ENCODE peak calls at places on chromosome 10, in eight cellular contexts. O is NCI-H2171 treated with DMSO at 0.1 percent for 48 hours; S is anterior cingulate cortex; F is cardiac fibroblast; K is activated naive CD4-positive, alpha-beta T cell treated with anti-CD3 and anti-CD28 coated beads, Interleukin-2, amount 10 ng/mL, durations not matched to agents 7 days and 5 days; N is GM19239; X is activated CD4-positive, alpha-beta T cell treated with anti-CD3 and anti-CD28 coated beads for 1 hour; V is HCT116. I is an unnamed sample.

GRCh38 chr10:115969591-115969990 is 303.4 kb downstream of the GFRA1 start:
- DNase-seq in V (no peak), F (no peak), X (no peak), O (peak), N (no peak), K (no peak), S (no peak), I (no peak)

GRCh38 chr10:33509231-33509871 is 174.9 kb upstream of the NRP1 start:
- DNase-seq in N (no peak), S (no peak), F (peak), K (no peak), V (peak), X (no peak), O (peak), I (no peak)

GRCh38 chr10:32190890-32191491 is 134.8 kb upstream of the KIF5B start:
- DNase-seq in N (no peak), X (no peak), K (no peak), O (peak), V (peak), F (peak), S (no peak), I (peak)

GRCh38 chr10:26706206-26706605 is 8.7 kb downstream of the PDSS1 start:
- DNase-seq in X (no peak), V (no peak), N (no peak), K (no peak), O (no peak), F (no peak), S (no peak), I (no peak)

GRCh38 chr10:49153971-49154370 is 20.1 kb upstream of the FAM170B start:
- DNase-seq in F (peak), O (no peak), S (no peak), X (no peak), V (no peak), K (no peak), N (no peak), I (no peak)

GRCh38 chr10:1515780-1516491 is 221.4 kb downstream of the ADARB2 start:
- DNase-seq in O (no peak), N (no peak), S (no peak), F (no peak), V (no peak), K (no peak), X (no peak), I (no peak)

GRCh38 chr10:118810796-118811195 is 56.0 kb upstream of the CACUL1 start:
- DNase-seq in O (no peak), N (no peak), F (no peak), X (no peak), S (no peak), V (no peak), K (no peak), I (no peak)

GRCh38 chr10:34809796-34810195 is 5.3 kb downstream of the PARD3 start:
- DNase-seq in O (no peak), S (no peak), F (no peak), N (no peak), K (no peak), X (no peak), V (no peak), I (no peak)

GRCh38 chr10:16986406-16987128 is 143.0 kb downstream of the CUBN start:
- DNase-seq in K (no peak), V (no peak), S (no peak), O (no peak), N (no peak), X (no peak), F (peak), I (no peak)

GRCh38 chr10:79348640-79348988 is 1.3 kb downstream of the PPIF start:
- DNase-seq in V (no peak), K (no peak), O (no peak), F (peak), N (no peak), S (no peak), X (no peak), I (no peak)

GRCh38 chr10:21041763-21042458 is 144.8 kb upstream of the NEBL start:
- DNase-seq in N (no peak), V (no peak), O (no peak), S (no peak), K (no peak), X (no peak), F (no peak), I (no peak)

GRCh38 chr10:101655581-101655980 is 39.4 kb downstream of the FBXW4 start:
- DNase-seq in X (no peak), K (no peak), V (no peak), S (no peak), N (no peak), O (no peak), F (peak), I (no peak)

GRCh38 chr10:101780818-101781654 is 2.2 kb downstream of the NPM3 start:
- DNase-seq in F (peak), V (peak), S (no peak), O (peak), X (peak), K (peak), N (peak), I (peak)

GRCh38 chr10:33032354-33033254 is 74.6 kb upstream of the ITGB1 start:
- DNase-seq in K (no peak), N (no peak), V (peak), F (peak), O (no peak), X (no peak), S (no peak), I (no peak)

GRCh38 chr10:76640765-76641164 is 996.8 kb downstream of the KCNMA1 start:
- DNase-seq in S (no peak), O (peak), X (no peak), F (no peak), V (no peak), K (no peak), N (no peak), I (no peak)

GRCh38 chr10:93074137-93074596 is 474 bp downstream of the CYP26A1 start:
- DNase-seq in V (no peak), X (no peak), O (peak), N (no peak), S (no peak), F (no peak), K (no peak), I (no peak)

GRCh38 chr10:35409094-35409582 is 72.8 kb downstream of the CCNY start:
- DNase-seq in O (peak), X (no peak), V (no peak), S (no peak), N (peak), F (peak), K (no peak), I (no peak)

GRCh38 chr10:29353887-29354561 is 65.2 kb downstream of the LYZL1 start:
- DNase-seq in N (no peak), K (no peak), S (no peak), O (no peak), X (no peak), F (no peak), V (no peak), I (no peak)

GRCh38 chr10:130022501-130023299 is 58.6 kb upstream of the EBF3 start:
- DNase-seq in X (no peak), S (no peak), F (peak), K (no peak), V (no peak), N (no peak), O (peak), I (no peak)

GRCh38 chr10:3107426-3107961 is 40.1 kb downstream of the PFKP start:
- DNase-seq in V (no peak), O (no peak), S (peak), F (peak), K (no peak), N (no peak), X (no peak), I (no peak)

GRCh38 chr10:77859865-77860282 is 66.7 kb downstream of the DLG5 start:
- DNase-seq in K (no peak), N (no peak), O (no peak), F (no peak), V (no peak), S (no peak), X (no peak), I (no peak)

GRCh38 chr10:17454181-17454800 is at the start of gene ST8SIA6:
- DNase-seq in X (peak), K (peak), F (peak), S (no peak), N (peak), O (no peak), V (no peak), I (no peak)

GRCh38 chr10:123581656-123582055 is 84.5 kb upstream of the GPR26 start:
- DNase-seq in F (no peak), K (no peak), S (no peak), O (no peak), X (no peak), N (no peak), V (no peak), I (no peak)

GRCh38 chr10:133058267-133059092 is 29.2 kb upstream of the ADGRA1 start:
- DNase-seq in S (no peak), F (no peak), O (no peak), N (no peak), X (no peak), K (no peak), V (no peak), I (no peak)

GRCh38 chr10:30671011-30671616 is 41.6 kb upstream of the LYZL2 start:
- DNase-seq in F (peak), S (no peak), O (peak), N (peak), V (peak), X (no peak), K (no peak), I (peak)

GRCh38 chr10:105797234-105797890 is 1156.3 kb downstream of the SORCS3 start:
- DNase-seq in K (no peak), F (peak), O (peak), N (no peak), X (no peak), S (no peak), V (peak), I (no peak)

GRCh38 chr10:451856-452255 is 237.6 kb downstream of the DIP2C start:
- DNase-seq in K (no peak), O (no peak), N (no peak), F (no peak), V (no peak), S (no peak), X (no peak), I (no peak)

GRCh38 chr10:72013202-72013945 is 49.2 kb downstream of the CHST3 start:
- DNase-seq in O (peak), S (no peak), V (no peak), K (no peak), X (no peak), F (no peak), N (no peak), I (no peak)

GRCh38 chr10:44125879-44126675 is 258.8 kb downstream of the CXCL12 start:
- DNase-seq in X (no peak), O (no peak), F (peak), K (no peak), V (no peak), S (no peak), N (no peak), I (no peak)

GRCh38 chr10:95423327-95424005 is 132.7 kb upstream of the PDLIM1 start:
- DNase-seq in S (no peak), V (no peak), X (no peak), N (no peak), K (no peak), O (no peak), F (no peak), I (no peak)

GRCh38 chr10:114401195-114401741 is 3.0 kb downstream of the AFAP1L2 start:
- DNase-seq in F (no peak), S (no peak), V (no peak), O (no peak), X (no peak), K (no peak), N (no peak), I (no peak)

GRCh38 chr10:22338260-22338894 is 6.9 kb upstream of the SPAG6 start:
- DNase-seq in K (no peak), N (no peak), F (no peak), V (no peak), X (no peak), S (no peak), O (no peak), I (no peak)

GRCh38 chr10:11525503-11525902 is 85.9 kb downstream of the USP6NL start:
- DNase-seq in F (peak), V (no peak), K (no peak), O (no peak), S (no peak), X (no peak), N (no peak), I (no peak)

GRCh38 chr10:70903262-70903921 is 15.0 kb upstream of the PCBD1 start:
- DNase-seq in F (peak), V (no peak), X (no peak), K (peak), S (no peak), N (peak), O (peak), I (peak)

GRCh38 chr10:72175166-72175565 is 40.6 kb upstream of the ANAPC16 start:
- DNase-seq in K (no peak), N (no peak), X (no peak), S (no peak), V (no peak), F (peak), O (no peak), I (no peak)

I was measured in NCI-H2227 treated with DMSO at 0.1 percent for 48 hours.